ENCODE peak calls at places on chromosome 1, in six cellular contexts. One of them, this sample, is unnamed.

GRCh38 chr1:9473032-9473792 is 66.1 kb upstream of the SLC25A33 start:
- DNase-seq in astrocyte of the cerebellum: peak
- DNase-seq in iris pigment epithelial cell: peak
- DNase-seq in EL: peak
- DNase-seq in G401: no peak
- DNase-seq in stimulated activated CD4-positive, alpha-beta T cell treated with anti-CD3 and anti-CD28 coated beads, Interleukin-4, amount 100 ng/mL, for 24 hours: no peak
- DNase-seq in this sample: no peak

GRCh38 chr1:168734271-168734670 is 5.3 kb upstream of the DPT start:
- DNase-seq in astrocyte of the cerebellum: no peak
- DNase-seq in iris pigment epithelial cell: no peak
- DNase-seq in EL: no peak
- DNase-seq in G401: peak
- DNase-seq in stimulated activated CD4-positive, alpha-beta T cell treated with anti-CD3 and anti-CD28 coated beads, Interleukin-4, amount 100 ng/mL, for 24 hours: no peak
- DNase-seq in this sample: peak

GRCh38 chr1:37553927-37554808 is at the start of gene SNIP1:
- DNase-seq in astrocyte of the cerebellum: peak
- DNase-seq in iris pigment epithelial cell: peak
- DNase-seq in EL: peak
- DNase-seq in G401: peak
- DNase-seq in stimulated activated CD4-positive, alpha-beta T cell treated with anti-CD3 and anti-CD28 coated beads, Interleukin-4, amount 100 ng/mL, for 24 hours: peak
- DNase-seq in this sample: peak

GRCh38 chr1:6646499-6647148 is 22.0 kb downstream of the THAP3 start:
- DNase-seq in astrocyte of the cerebellum: peak
- DNase-seq in iris pigment epithelial cell: peak
- DNase-seq in EL: peak
- DNase-seq in G401: peak
- DNase-seq in stimulated activated CD4-positive, alpha-beta T cell treated with anti-CD3 and anti-CD28 coated beads, Interleukin-4, amount 100 ng/mL, for 24 hours: peak
- DNase-seq in this sample: peak

GRCh38 chr1:234638832-234639799 is 29.1 kb upstream of the IRF2BP2 start:
- DNase-seq in astrocyte of the cerebellum: no peak
- DNase-seq in iris pigment epithelial cell: no peak
- DNase-seq in EL: no peak
- DNase-seq in G401: no peak
- DNase-seq in stimulated activated CD4-positive, alpha-beta T cell treated with anti-CD3 and anti-CD28 coated beads, Interleukin-4, amount 100 ng/mL, for 24 hours: no peak
- DNase-seq in this sample: no peak

GRCh38 chr1:8866792-8867415 is 11.6 kb downstream of the ENO1 start:
- DNase-seq in astrocyte of the cerebellum: no peak
- DNase-seq in iris pigment epithelial cell: no peak
- DNase-seq in EL: peak
- DNase-seq in G401: no peak
- DNase-seq in stimulated activated CD4-positive, alpha-beta T cell treated with anti-CD3 and anti-CD28 coated beads, Interleukin-4, amount 100 ng/mL, for 24 hours: peak
- DNase-seq in this sample: no peak

GRCh38 chr1:68141801-68142440 is 90.4 kb downstream of the WLS start:
- DNase-seq in astrocyte of the cerebellum: no peak
- DNase-seq in iris pigment epithelial cell: peak
- DNase-seq in EL: no peak
- DNase-seq in G401: no peak
- DNase-seq in stimulated activated CD4-positive, alpha-beta T cell treated with anti-CD3 and anti-CD28 coated beads, Interleukin-4, amount 100 ng/mL, for 24 hours: no peak
- DNase-seq in this sample: no peak

GRCh38 chr1:16215882-16216753 is 3.7 kb upstream of the ARHGEF19 start:
- DNase-seq in astrocyte of the cerebellum: peak
- DNase-seq in iris pigment epithelial cell: peak
- DNase-seq in EL: peak
- DNase-seq in G401: peak
- DNase-seq in stimulated activated CD4-positive, alpha-beta T cell treated with anti-CD3 and anti-CD28 coated beads, Interleukin-4, amount 100 ng/mL, for 24 hours: peak
- DNase-seq in this sample: peak

GRCh38 chr1:231796141-231796540 is 169.6 kb downstream of the DISC1 start:
- DNase-seq in astrocyte of the cerebellum: no peak
- DNase-seq in iris pigment epithelial cell: no peak
- DNase-seq in EL: no peak
- DNase-seq in G401: no peak
- DNase-seq in stimulated activated CD4-positive, alpha-beta T cell treated with anti-CD3 and anti-CD28 coated beads, Interleukin-4, amount 100 ng/mL, for 24 hours: no peak
- DNase-seq in this sample: no peak

GRCh38 chr1:71154454-71154853 is 73.6 kb upstream of the ZRANB2 start:
- DNase-seq in astrocyte of the cerebellum: no peak
- DNase-seq in iris pigment epithelial cell: no peak
- DNase-seq in EL: no peak
- DNase-seq in G401: no peak
- DNase-seq in stimulated activated CD4-positive, alpha-beta T cell treated with anti-CD3 and anti-CD28 coated beads, Interleukin-4, amount 100 ng/mL, for 24 hours: no peak
- DNase-seq in this sample: no peak

GRCh38 chr1:237867380-237867888 is 23.3 kb downstream of the ZP4 start:
- DNase-seq in astrocyte of the cerebellum: no peak
- DNase-seq in iris pigment epithelial cell: no peak
- DNase-seq in EL: no peak
- DNase-seq in G401: no peak
- DNase-seq in stimulated activated CD4-positive, alpha-beta T cell treated with anti-CD3 and anti-CD28 coated beads, Interleukin-4, amount 100 ng/mL, for 24 hours: no peak
- DNase-seq in this sample: no peak

GRCh38 chr1:156920233-156921052 is at the start of gene LRRC71:
- DNase-seq in astrocyte of the cerebellum: peak
- DNase-seq in iris pigment epithelial cell: peak
- DNase-seq in EL: peak
- DNase-seq in G401: peak
- DNase-seq in stimulated activated CD4-positive, alpha-beta T cell treated with anti-CD3 and anti-CD28 coated beads, Interleukin-4, amount 100 ng/mL, for 24 hours: peak
- DNase-seq in this sample: peak

GRCh38 chr1:24696033-24696755 is 49.1 kb upstream of the CLIC4 start:
- DNase-seq in astrocyte of the cerebellum: no peak
- DNase-seq in iris pigment epithelial cell: no peak
- DNase-seq in EL: no peak
- DNase-seq in G401: no peak
- DNase-seq in stimulated activated CD4-positive, alpha-beta T cell treated with anti-CD3 and anti-CD28 coated beads, Interleukin-4, amount 100 ng/mL, for 24 hours: no peak
- DNase-seq in this sample: no peak

GRCh38 chr1:62841587-62842169 is 57.7 kb downstream of the ATG4C start:
- DNase-seq in astrocyte of the cerebellum: peak
- DNase-seq in iris pigment epithelial cell: peak
- DNase-seq in EL: peak
- DNase-seq in G401: peak
- DNase-seq in stimulated activated CD4-positive, alpha-beta T cell treated with anti-CD3 and anti-CD28 coated beads, Interleukin-4, amount 100 ng/mL, for 24 hours: peak
- DNase-seq in this sample: peak

GRCh38 chr1:228307218-228308023 is 99.2 kb downstream of the TRIM11 start:
- DNase-seq in astrocyte of the cerebellum: no peak
- DNase-seq in iris pigment epithelial cell: no peak
- DNase-seq in EL: no peak
- DNase-seq in G401: no peak
- DNase-seq in stimulated activated CD4-positive, alpha-beta T cell treated with anti-CD3 and anti-CD28 coated beads, Interleukin-4, amount 100 ng/mL, for 24 hours: no peak
- DNase-seq in this sample: no peak

GRCh38 chr1:145918992-145919939 is 749 bp upstream of the PEX11B start:
- DNase-seq in astrocyte of the cerebellum: no peak
- DNase-seq in iris pigment epithelial cell: peak
- DNase-seq in EL: peak
- DNase-seq in G401: peak
- DNase-seq in stimulated activated CD4-positive, alpha-beta T cell treated with anti-CD3 and anti-CD28 coated beads, Interleukin-4, amount 100 ng/mL, for 24 hours: peak
- DNase-seq in this sample: peak

GRCh38 chr1:2330511-2331199 is 60.7 kb downstream of the MORN1 start:
- DNase-seq in astrocyte of the cerebellum: peak
- DNase-seq in iris pigment epithelial cell: peak
- DNase-seq in EL: peak
- DNase-seq in G401: no peak
- DNase-seq in stimulated activated CD4-positive, alpha-beta T cell treated with anti-CD3 and anti-CD28 coated beads, Interleukin-4, amount 100 ng/mL, for 24 hours: no peak
- DNase-seq in this sample: no peak

GRCh38 chr1:163535807-163536206 is 214.1 kb downstream of the NUF2 start:
- DNase-seq in astrocyte of the cerebellum: peak
- DNase-seq in iris pigment epithelial cell: peak
- DNase-seq in EL: peak
- DNase-seq in G401: no peak
- DNase-seq in stimulated activated CD4-positive, alpha-beta T cell treated with anti-CD3 and anti-CD28 coated beads, Interleukin-4, amount 100 ng/mL, for 24 hours: no peak
- DNase-seq in this sample: peak

GRCh38 chr1:81819613-81820012 is 18.9 kb downstream of the ADGRL2 start:
- DNase-seq in astrocyte of the cerebellum: no peak
- DNase-seq in iris pigment epithelial cell: no peak
- DNase-seq in EL: no peak
- DNase-seq in G401: no peak
- DNase-seq in stimulated activated CD4-positive, alpha-beta T cell treated with anti-CD3 and anti-CD28 coated beads, Interleukin-4, amount 100 ng/mL, for 24 hours: no peak
- DNase-seq in this sample: no peak

GRCh38 chr1:6044481-6045109 is 1.1 kb upstream of the KCNAB2 start:
- DNase-seq in astrocyte of the cerebellum: no peak
- DNase-seq in iris pigment epithelial cell: no peak
- DNase-seq in EL: no peak
- DNase-seq in G401: no peak
- DNase-seq in stimulated activated CD4-positive, alpha-beta T cell treated with anti-CD3 and anti-CD28 coated beads, Interleukin-4, amount 100 ng/mL, for 24 hours: no peak
- DNase-seq in this sample: no peak